ENCODE peak calls at places on chromosomes 13 and 19, in six cellular contexts. B is foreskin fibroblast; L is CD8-positive, alpha-beta T cell; Q is GM12865; J is RWPE1; F is colonic mucosa. Z is an unnamed sample.

GRCh38 chr13:113117335-113117872 is 5.2 kb upstream of the F10 start:
- DNase-seq in B (peak; percentile 18), L (no peak), Q (no peak), J (no peak), F (no peak), Z (no peak)

GRCh38 chr19:24054044-24054935 is 32.7 kb upstream of the ZNF254 start:
- DNase-seq in B (peak; percentile 90), L (no peak), Q (no peak), J (peak; percentile 82), F (no peak), Z (peak; percentile 32)

GRCh38 chr13:27027086-27027667 is 144.4 kb downstream of the USP12 start:
- DNase-seq in B (no peak), L (no peak), Q (no peak), J (no peak), F (no peak), Z (no peak)

GRCh38 chr19:43450545-43450997 is 14.8 kb downstream of the LYPD3 start:
- DNase-seq in B (peak; percentile 43), L (no peak), Q (no peak), J (no peak), F (no peak), Z (no peak)

GRCh38 chr13:30873519-30873918 is 32.6 kb upstream of the MEDAG start:
- DNase-seq in B (no peak), L (no peak), Q (no peak), J (no peak), F (no peak), Z (no peak)

GRCh38 chr19:18029617-18030338 is 21.8 kb downstream of the ARRDC2 start:
- DNase-seq in B (peak; percentile 69), L (no peak), Q (no peak), J (no peak), F (peak; percentile 69), Z (no peak)

GRCh38 chr13:38223093-38223492 is 126.6 kb upstream of the UFM1 start:
- DNase-seq in B (peak; percentile 7), L (no peak), Q (no peak), J (no peak), F (no peak), Z (no peak)

GRCh38 chr19:5024282-5024681 is 55.4 kb downstream of the KDM4B start:
- DNase-seq in B (no peak), L (no peak), Q (no peak), J (no peak), F (no peak), Z (no peak)

GRCh38 chr19:10193666-10194499 is 870 bp downstream of the DNMT1 start:
- DNase-seq in B (peak; percentile 81), L (no peak), Q (peak; percentile 24), J (peak; percentile 71), F (peak; percentile 22), Z (no peak)

GRCh38 chr19:9060559-9061340 is 26.1 kb upstream of the OR1M1 start:
- DNase-seq in B (no peak), L (no peak), Q (no peak), J (no peak), F (no peak), Z (no peak)

GRCh38 chr13:42002066-42002465 is 41.2 kb upstream of the VWA8 start:
- DNase-seq in B (no peak), L (no peak), Q (no peak), J (no peak), F (no peak), Z (no peak)

GRCh38 chr13:28526876-28527275 is 31.9 kb upstream of the FLT1 start:
- DNase-seq in B (no peak), L (no peak), Q (no peak), J (no peak), F (no peak), Z (no peak)

GRCh38 chr13:78182813-78183212 is 264.2 kb upstream of the EDNRB start:
- DNase-seq in B (no peak), L (no peak), Q (no peak), J (no peak), F (no peak), Z (no peak)

GRCh38 chr13:93635687-93636086 is 409.1 kb downstream of the GPC6 start:
- DNase-seq in B (peak; percentile 84), L (no peak), Q (no peak), J (no peak), F (no peak), Z (peak; percentile 40)

GRCh38 chr19:53868091-53868891 is 608 bp downstream of the MYADM start:
- DNase-seq in B (peak; percentile 85), L (no peak), Q (no peak), J (peak; percentile 80), F (peak; percentile 70), Z (no peak)

GRCh38 chr13:31476266-31476665 is 263.1 kb upstream of the RXFP2 start:
- DNase-seq in B (peak; percentile 83), L (no peak), Q (no peak), J (no peak), F (no peak), Z (peak; percentile 15)

GRCh38 chr19:56096665-56097064 is 24.4 kb downstream of the ZNF787 start:
- DNase-seq in B (no peak), L (no peak), Q (no peak), J (no peak), F (no peak), Z (no peak)

GRCh38 chr13:74040200-74040599 is 94.0 kb downstream of the KLF12 start:
- DNase-seq in B (peak; percentile 37), L (no peak), Q (peak; percentile 67), J (peak; percentile 26), F (peak; percentile 62), Z (no peak)
- TF ChIP-seq CTCF in B (peak; percentile 44), L (peak; percentile 28), Q (peak; percentile 64), J (peak; percentile 29), F (peak; percentile 37), Z (peak; percentile 27)

GRCh38 chr13:74287672-74288169 is 153.5 kb upstream of the KLF12 start:
- DNase-seq in B (peak; percentile 87), L (peak; percentile 76), Q (peak; percentile 82), J (peak; percentile 6), F (peak; percentile 79), Z (peak; percentile 64)

GRCh38 chr13:74288361-74288911 is 154.2 kb upstream of the KLF12 start:
- DNase-seq in B (peak; percentile 27), L (no peak), Q (peak; percentile 26), J (no peak), F (peak; percentile 46), Z (no peak)

GRCh38 chr13:74290324-74290773 is 156.1 kb upstream of the KLF12 start:
- DNase-seq in B (peak; percentile 51), L (peak; percentile 4), Q (peak; percentile 77), J (peak; percentile 80), F (no peak), Z (peak; percentile 39)

GRCh38 chr13:74289130-74289529 is 154.9 kb upstream of the KLF12 start:
- DNase-seq in B (no peak), L (no peak), Q (no peak), J (no peak), F (no peak), Z (no peak)

DNA sequence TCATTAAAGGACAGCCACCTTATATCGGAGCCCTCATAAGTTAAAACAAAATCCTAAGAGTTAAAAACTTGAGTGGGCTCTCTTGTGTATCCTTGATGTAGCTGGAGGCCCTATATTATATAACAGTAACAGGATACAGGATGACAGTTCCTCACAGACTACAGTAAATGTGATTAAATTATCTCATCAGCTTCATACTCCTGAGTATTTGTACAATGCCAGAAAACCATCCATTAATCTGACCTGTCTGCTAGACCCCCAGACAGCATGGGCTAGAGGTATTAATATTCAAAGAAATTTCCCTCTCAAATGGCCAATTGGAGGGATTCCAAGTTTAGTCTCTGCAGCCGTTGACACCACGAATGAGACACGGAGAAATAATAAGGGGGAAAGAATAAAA is 155.7 kb upstream of the KLF12 start:
- DNase-seq in B (no peak), L (no peak), Q (no peak), J (no peak), F (no peak), Z (no peak)
- TF ChIP-seq CTCF in B (no peak), L (no peak), Q (no peak), J (no peak), F (no peak), Z (no peak)

GRCh38 chr19:14322889-14323463 is 58.3 kb upstream of the ADGRE5 start:
- DNase-seq in B (no peak), L (no peak), Q (no peak), J (no peak), F (no peak), Z (no peak)

GRCh38 chr19:14320253-14320652 is 61.0 kb upstream of the ADGRE5 start:
- DNase-seq in B (no peak), L (no peak), Q (no peak), J (no peak), F (no peak), Z (no peak)

GRCh38 chr19:14315433-14315832 is 65.8 kb upstream of the ADGRE5 start:
- DNase-seq in B (no peak), L (no peak), Q (no peak), J (no peak), F (no peak), Z (no peak)

GRCh38 chr19:14317157-14317556 is 64.1 kb upstream of the ADGRE5 start:
- DNase-seq in B (no peak), L (no peak), Q (no peak), J (no peak), F (no peak), Z (no peak)

GRCh38 chr19:14318873-14319272 is 62.4 kb upstream of the ADGRE5 start:
- DNase-seq in B (no peak), L (no peak), Q (peak; percentile 34), J (no peak), F (peak; percentile 24), Z (no peak)
- TF ChIP-seq CTCF in B (peak; percentile 16), L (no peak), Q (peak; percentile 56), J (no peak), F (peak; percentile 15), Z (peak; percentile 23)

GRCh38 chr19:29667390-29667783 is 2.1 kb downstream of the PLEKHF1 start:
- DNase-seq in B (no peak), L (no peak), Q (no peak), J (no peak), F (no peak), Z (no peak)

GRCh38 chr19:29670255-29670654 is 5.0 kb downstream of the PLEKHF1 start:
- DNase-seq in B (no peak), L (no peak), Q (no peak), J (no peak), F (no peak), Z (no peak)

GRCh38 chr19:29667941-29668340 is 2.7 kb downstream of the PLEKHF1 start:
- DNase-seq in B (no peak), L (peak; percentile 40), Q (peak; percentile 74), J (no peak), F (no peak), Z (no peak)

GRCh38 chr19:29666634-29667389 is 1.6 kb downstream of the PLEKHF1 start:
- DNase-seq in B (peak; percentile 88), L (no peak), Q (peak; percentile 36), J (no peak), F (peak; percentile 58), Z (no peak)

DNA sequence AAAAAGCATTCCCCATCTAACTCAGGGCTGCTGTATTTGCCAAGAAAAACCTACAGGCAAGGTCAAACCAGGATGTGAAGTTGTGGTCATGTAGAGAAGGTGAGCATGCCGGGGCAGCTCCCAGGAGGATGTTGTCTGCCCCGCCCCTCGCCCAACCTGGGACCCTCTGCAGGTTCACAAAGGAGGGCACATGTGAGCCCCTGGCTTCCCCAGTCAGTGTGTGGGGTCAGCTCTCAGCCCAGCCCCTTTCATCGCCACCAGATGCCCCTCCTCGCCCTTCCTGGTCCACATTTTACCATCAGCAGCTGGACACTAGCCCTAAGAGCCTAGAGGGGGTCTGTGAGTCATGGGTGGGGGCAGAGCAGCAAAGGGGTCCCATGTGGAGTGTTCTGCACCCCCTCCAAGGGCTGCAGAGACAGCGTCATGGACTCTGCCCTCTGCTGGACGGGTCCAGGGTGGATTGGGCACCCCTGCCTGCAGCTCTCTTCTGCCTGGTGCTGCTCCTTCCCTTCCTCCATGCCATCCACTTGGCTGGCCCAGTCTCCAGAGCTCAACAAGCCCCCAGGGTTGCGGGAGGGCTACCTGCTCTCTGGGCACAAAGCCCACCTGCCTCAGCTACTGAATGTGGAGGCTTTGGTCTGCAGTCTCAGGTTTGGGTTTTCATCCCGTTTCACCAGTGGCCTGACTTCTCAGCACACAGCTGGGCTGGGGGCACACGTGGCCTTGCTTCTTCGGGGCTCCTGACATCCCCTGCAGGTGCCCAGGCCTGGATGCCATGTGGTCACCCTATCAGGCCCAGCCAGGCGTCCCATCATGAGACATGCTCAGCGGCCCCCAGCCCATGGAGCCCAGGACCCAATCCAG is 3.7 kb downstream of the PLEKHF1 start:
- DNase-seq in B (no peak), L (no peak), Q (no peak), J (no peak), F (no peak), Z (no peak)
- TF ChIP-seq CTCF in B (peak; percentile 29), L (no peak), Q (peak; percentile 18), J (no peak), F (no peak), Z (peak; percentile 16)

Z was measured in AG09319.